ENCODE peak calls at places on chromosomes 11 and 22, in nine cellular contexts. D is stimulated activated CD4-positive, alpha-beta T cell treated with anti-CD3 and anti-CD28 coated beads, Interleukin-1b, Interleukin-23, amount 100 ng/mL, for 1 hour; H is HuH-7; X is GM04503; C is epithelial cell of esophagus; O is HEK293T; L is activated T-cell treated with anti-CD3 and anti-CD28 coated beads, Interleukin-2, amount 50 U/mL, for 24 hours; S is brain microvascular endothelial cell; K is neuronal stem cell. F is an unnamed sample.
A peak's percentile ranks its signal among the peaks of the same experiment; 100 is the strongest.

GRCh38 chr11:33997473-33998347 is 53.8 kb upstream of the CAPRIN1 start:
- DNase-seq in D (no peak), H (no peak), X (no peak), C (peak; percentile 17), O (no peak), L (no peak), S (no peak), K (no peak), F (no peak)

GRCh38 chr22:25645964-25646363 is 81.5 kb downstream of the GRK3 start:
- DNase-seq in D (no peak), H (no peak), X (no peak), C (peak; percentile 53), O (no peak), L (no peak), S (no peak), K (no peak), F (no peak)

GRCh38 chr22:23772315-23773246 is at the start of gene MMP11:
- DNase-seq in D (peak; percentile 38), H (peak; percentile 88), X (no peak), C (peak; percentile 17), O (peak; percentile 70), L (peak; percentile 73), S (no peak), K (no peak), F (peak; percentile 80)

GRCh38 chr22:19674929-19675253 is 39.4 kb upstream of the SEPTIN5 start:
- DNase-seq in D (no peak), H (no peak), X (no peak), C (no peak), O (no peak), L (no peak), S (no peak), K (no peak), F (no peak)

GRCh38 chr11:123260511-123261211 is 65.6 kb upstream of the CLMP start:
- DNase-seq in D (no peak), H (no peak), X (no peak), C (peak; percentile 39), O (no peak), L (no peak), S (no peak), K (no peak), F (no peak)

GRCh38 chr11:106331163-106331562 is 253.7 kb downstream of the AASDHPPT start:
- DNase-seq in D (no peak), H (no peak), X (peak; percentile 54), C (peak; percentile 17), O (no peak), L (no peak), S (no peak), K (no peak), F (no peak)

GRCh38 chr11:126510621-126511370 is 155.3 kb downstream of the ST3GAL4 start:
- DNase-seq in D (no peak), H (no peak), X (no peak), C (no peak), O (no peak), L (no peak), S (peak; percentile 32), K (no peak), F (no peak)

GRCh38 chr11:73347067-73347466 is 29.1 kb upstream of the RELT start:
- DNase-seq in D (no peak), H (no peak), X (no peak), C (no peak), O (no peak), L (no peak), S (no peak), K (no peak), F (no peak)

GRCh38 chr11:77253690-77254089 is 47.8 kb downstream of the GDPD4 start:
- DNase-seq in D (no peak), H (no peak), X (no peak), C (no peak), O (no peak), L (no peak), S (no peak), K (no peak), F (no peak)

GRCh38 chr11:35662061-35662648 is 420 bp upstream of the TRIM44 start:
- DNase-seq in D (no peak), H (peak; percentile 41), X (no peak), C (peak; percentile 28), O (no peak), L (no peak), S (no peak), K (no peak), F (no peak)

GRCh38 chr11:130174642-130175041 is 15.1 kb downstream of the ST14 start:
- DNase-seq in D (no peak), H (no peak), X (no peak), C (no peak), O (no peak), L (no peak), S (no peak), K (no peak), F (no peak)

GRCh38 chr22:38235240-38235850 is 33.6 kb downstream of the MAFF start:
- DNase-seq in D (no peak), H (no peak), X (no peak), C (no peak), O (no peak), L (no peak), S (no peak), K (no peak), F (no peak)

GRCh38 chr22:42688241-42688913 is 32.3 kb downstream of the A4GALT start:
- DNase-seq in D (no peak), H (peak; percentile 87), X (peak; percentile 89), C (peak; percentile 92), O (peak; percentile 84), L (no peak), S (peak; percentile 77), K (peak; percentile 38), F (peak; percentile 92)

GRCh38 chr11:93613432-93613831 is 48.0 kb upstream of the CEP295 start:
- DNase-seq in D (no peak), H (no peak), X (no peak), C (no peak), O (no peak), L (no peak), S (no peak), K (no peak), F (no peak)

GRCh38 chr11:39678996-39679395 is 1780.5 kb downstream of the LRRC4C start:
- DNase-seq in D (no peak), H (no peak), X (no peak), C (no peak), O (no peak), L (no peak), S (no peak), K (no peak), F (no peak)

GRCh38 chr22:23137905-23138520 is 3.8 kb downstream of the RSPH14 start:
- DNase-seq in D (no peak), H (no peak), X (no peak), C (peak; percentile 47), O (no peak), L (no peak), S (no peak), K (no peak), F (peak; percentile 38)

GRCh38 chr22:38704568-38705234 is 1.0 kb upstream of the GTPBP1 start:
- DNase-seq in D (no peak), H (no peak), X (no peak), C (no peak), O (no peak), L (no peak), S (no peak), K (no peak), F (no peak)

GRCh38 chr11:15541079-15541478 is 426.4 kb downstream of the INSC start:
- DNase-seq in D (no peak), H (no peak), X (no peak), C (no peak), O (no peak), L (no peak), S (no peak), K (no peak), F (no peak)

GRCh38 chr22:40385041-40385782 is 14.8 kb downstream of the SGSM3 start:
- DNase-seq in D (no peak), H (no peak), X (no peak), C (peak; percentile 39), O (no peak), L (no peak), S (no peak), K (no peak), F (no peak)

GRCh38 chr11:2135018-2135569 is 4.1 kb downstream of the IGF2 start:
- DNase-seq in D (no peak), H (no peak), X (no peak), C (no peak), O (no peak), L (peak; percentile 29), S (no peak), K (no peak), F (peak; percentile 28)

GRCh38 chr11:57377098-57377497 is 3.9 kb downstream of the PRG3 start:
- DNase-seq in D (no peak), H (no peak), X (no peak), C (no peak), O (no peak), L (no peak), S (no peak), K (no peak), F (no peak)

GRCh38 chr11:120546312-120547205 is 35.0 kb downstream of the GRIK4 start:
- DNase-seq in D (no peak), H (no peak), X (peak; percentile 88), C (peak; percentile 92), O (no peak), L (no peak), S (peak; percentile 94), K (no peak), F (peak; percentile 55)

GRCh38 chr11:6061475-6061874 is 30.9 kb upstream of the OR56A1 start:
- DNase-seq in D (no peak), H (no peak), X (no peak), C (no peak), O (no peak), L (no peak), S (no peak), K (no peak), F (no peak)

GRCh38 chr22:24427500-24428164 is at the start of gene ADORA2A:
- DNase-seq in D (peak; percentile 46), H (no peak), X (no peak), C (no peak), O (no peak), L (peak; percentile 87), S (no peak), K (no peak), F (peak; percentile 70)

GRCh38 chr22:23182289-23183106 is 2.2 kb downstream of the BCR start:
- DNase-seq in D (peak; percentile 35), H (peak; percentile 59), X (no peak), C (peak; percentile 80), O (peak; percentile 66), L (peak; percentile 75), S (no peak), K (no peak), F (no peak)

GRCh38 chr22:28018461-28018927 is 99.4 kb upstream of the PITPNB start:
- DNase-seq in D (no peak), H (no peak), X (no peak), C (no peak), O (no peak), L (peak; percentile 12), S (no peak), K (no peak), F (no peak)

GRCh38 chr22:50144005-50144614 is 26.4 kb upstream of the PANX2 start:
- DNase-seq in D (no peak), H (no peak), X (no peak), C (no peak), O (no peak), L (no peak), S (no peak), K (no peak), F (no peak)

F was measured in Right ventricle myocardium superior.